ENCODE peak calls at places on chromosomes 11 and 22, in six cellular contexts. V is stimulated activated CD8-positive, alpha-beta memory T cell treated with anti-CD3 and anti-CD28 coated beads, Interleukin-4, amount 100 ng/mL, for 4 hours; C is HCEC 1CT; O is GF-D8; G is brain microvascular endothelial cell; D is HTR-8/SVneo. F is an unnamed sample.

GRCh38 chr11:79437981-79438630 is 2.7 kb downstream of the TENM4 start:
- DNase-seq in V (no peak), C (peak), O (no peak), G (no peak), D (no peak), F (no peak)

GRCh38 chr11:128424867-128425285 is 162.5 kb downstream of the ETS1 start:
- DNase-seq in V (no peak), C (no peak), O (no peak), G (peak), D (no peak), F (peak)

GRCh38 chr22:26707581-26707980 is 50.2 kb downstream of the MIAT start:
- DNase-seq in V (no peak), C (no peak), O (no peak), G (no peak), D (no peak), F (no peak)

GRCh38 chr11:82906931-82907330 is 5.4 kb downstream of the DDIAS start:
- DNase-seq in V (no peak), C (no peak), O (no peak), G (no peak), D (no peak), F (no peak)

GRCh38 chr22:20469110-20469855 is 26.3 kb downstream of the KLHL22 start:
- DNase-seq in V (no peak), C (no peak), O (no peak), G (no peak), D (no peak), F (no peak)

GRCh38 chr11:111445586-111445985 is 66.5 kb upstream of the POU2AF1 start:
- DNase-seq in V (no peak), C (peak), O (no peak), G (no peak), D (no peak), F (no peak)

GRCh38 chr22:27310966-27311665 is 490.4 kb downstream of the MN1 start:
- DNase-seq in V (no peak), C (no peak), O (no peak), G (no peak), D (no peak), F (no peak)

GRCh38 chr11:61968758-61969390 is 1.4 kb upstream of the FTH1 start:
- DNase-seq in V (no peak), C (no peak), O (no peak), G (no peak), D (no peak), F (no peak)

GRCh38 chr11:94602430-94603372 is 35.5 kb downstream of the PIWIL4 start:
- DNase-seq in V (no peak), C (peak), O (peak), G (peak), D (no peak), F (peak)

GRCh38 chr22:22721681-22722309 is 77.4 kb downstream of the GGTLC2 start:
- DNase-seq in V (peak), C (peak), O (no peak), G (peak), D (no peak), F (no peak)